ENCODE peak calls at places on chromosomes 2 and 18, in four cellular contexts. One of them, this sample, is unnamed.

GRCh38 chr2:170820647-170821630 is 4.3 kb downstream of the GAD1 start:
- DNase-seq in progenitor cell of endocrine pancreas: no peak
- DNase-seq in fibroblast of the aortic adventitia: no peak
- DNase-seq in NCI-H146: no peak
- DNase-seq in this sample: no peak

GRCh38 chr2:45494275-45494977 is 116.6 kb downstream of the SRBD1 start:
- DNase-seq in fibroblast of the aortic adventitia: peak
- DNase-seq in progenitor cell of endocrine pancreas: peak
- DNase-seq in NCI-H146: peak
- DNase-seq in this sample: peak

GRCh38 chr18:10374615-10375295 is 79.7 kb upstream of the APCDD1 start:
- DNase-seq in NCI-H146: no peak
- DNase-seq in progenitor cell of endocrine pancreas: no peak
- DNase-seq in fibroblast of the aortic adventitia: no peak
- DNase-seq in this sample: no peak

GRCh38 chr2:183063083-183063482 is 15.5 kb upstream of the DUSP19 start:
- DNase-seq in fibroblast of the aortic adventitia: peak
- DNase-seq in NCI-H146: peak
- DNase-seq in progenitor cell of endocrine pancreas: no peak
- DNase-seq in this sample: peak

GRCh38 chr2:236113425-236113824 is 54.8 kb downstream of the GBX2 start:
- DNase-seq in progenitor cell of endocrine pancreas: no peak
- DNase-seq in NCI-H146: no peak
- DNase-seq in fibroblast of the aortic adventitia: no peak
- DNase-seq in this sample: peak

GRCh38 chr2:194705398-194705797 is 951.6 kb upstream of the SLC39A10 start:
- DNase-seq in fibroblast of the aortic adventitia: no peak
- DNase-seq in NCI-H146: no peak
- DNase-seq in progenitor cell of endocrine pancreas: no peak
- DNase-seq in this sample: no peak

GRCh38 chr2:222904557-222905258 is 43.9 kb downstream of the ACSL3 start:
- DNase-seq in NCI-H146: no peak
- DNase-seq in fibroblast of the aortic adventitia: peak
- DNase-seq in progenitor cell of endocrine pancreas: no peak
- DNase-seq in this sample: peak

GRCh38 chr2:15337996-15338666 is 223.0 kb downstream of the NBAS start:
- DNase-seq in fibroblast of the aortic adventitia: no peak
- DNase-seq in progenitor cell of endocrine pancreas: no peak
- DNase-seq in NCI-H146: no peak
- DNase-seq in this sample: peak

GRCh38 chr2:16899958-16900357 is 234.3 kb upstream of the CYRIA start:
- DNase-seq in NCI-H146: no peak
- DNase-seq in progenitor cell of endocrine pancreas: no peak
- DNase-seq in fibroblast of the aortic adventitia: no peak
- DNase-seq in this sample: no peak

GRCh38 chr2:68839260-68839833 is 31.9 kb downstream of the BMP10 start:
- DNase-seq in NCI-H146: no peak
- DNase-seq in fibroblast of the aortic adventitia: no peak
- DNase-seq in progenitor cell of endocrine pancreas: no peak
- DNase-seq in this sample: peak

GRCh38 chr2:107588960-107589542 is 237.6 kb upstream of the RGPD4 start:
- DNase-seq in fibroblast of the aortic adventitia: peak
- DNase-seq in progenitor cell of endocrine pancreas: no peak
- DNase-seq in NCI-H146: no peak
- DNase-seq in this sample: peak

GRCh38 chr18:76384861-76385680 is 110.0 kb downstream of the ZNF516 start:
- DNase-seq in progenitor cell of endocrine pancreas: no peak
- DNase-seq in fibroblast of the aortic adventitia: no peak
- DNase-seq in NCI-H146: no peak
- DNase-seq in this sample: no peak

GRCh38 chr2:236512902-236513433 is 56.7 kb upstream of the ACKR3 start:
- DNase-seq in progenitor cell of endocrine pancreas: peak
- DNase-seq in NCI-H146: peak
- DNase-seq in fibroblast of the aortic adventitia: peak
- DNase-seq in this sample: peak

GRCh38 chr2:127510073-127510472 is 16.2 kb downstream of the IWS1 start:
- DNase-seq in progenitor cell of endocrine pancreas: no peak
- DNase-seq in fibroblast of the aortic adventitia: no peak
- DNase-seq in NCI-H146: no peak
- DNase-seq in this sample: no peak

GRCh38 chr2:127012215-127012614 is 94.7 kb downstream of the BIN1 start:
- DNase-seq in fibroblast of the aortic adventitia: peak
- DNase-seq in progenitor cell of endocrine pancreas: no peak
- DNase-seq in NCI-H146: no peak
- DNase-seq in this sample: peak

GRCh38 chr2:181398000-181398399 is 59.2 kb upstream of the ITGA4 start:
- DNase-seq in progenitor cell of endocrine pancreas: no peak
- DNase-seq in fibroblast of the aortic adventitia: no peak
- DNase-seq in NCI-H146: no peak
- DNase-seq in this sample: no peak

GRCh38 chr2:240991378-240992263 is 6.8 kb upstream of the SNED1 start:
- DNase-seq in fibroblast of the aortic adventitia: peak
- DNase-seq in progenitor cell of endocrine pancreas: peak
- DNase-seq in NCI-H146: no peak
- DNase-seq in this sample: peak

GRCh38 chr18:78069784-78070664 is 820.4 kb downstream of the GALR1 start:
- DNase-seq in fibroblast of the aortic adventitia: no peak
- DNase-seq in NCI-H146: no peak
- DNase-seq in progenitor cell of endocrine pancreas: no peak
- DNase-seq in this sample: no peak

GRCh38 chr2:7919510-7919909 is 762.3 kb upstream of the ID2 start:
- DNase-seq in NCI-H146: no peak
- DNase-seq in progenitor cell of endocrine pancreas: no peak
- DNase-seq in fibroblast of the aortic adventitia: no peak
- DNase-seq in this sample: no peak

GRCh38 chr2:198657520-198658121 is 800.1 kb downstream of the SATB2 start:
- DNase-seq in progenitor cell of endocrine pancreas: peak
- DNase-seq in NCI-H146: peak
- DNase-seq in fibroblast of the aortic adventitia: peak
- DNase-seq in this sample: peak

GRCh38 chr2:23757686-23758433 is 169.1 kb downstream of the ATAD2B start:
- DNase-seq in NCI-H146: no peak
- DNase-seq in fibroblast of the aortic adventitia: peak
- DNase-seq in progenitor cell of endocrine pancreas: no peak
- DNase-seq in this sample: peak

GRCh38 chr2:147051814-147052213 is 793.0 kb upstream of the ACVR2A start:
- DNase-seq in progenitor cell of endocrine pancreas: no peak
- DNase-seq in NCI-H146: no peak
- DNase-seq in fibroblast of the aortic adventitia: no peak
- DNase-seq in this sample: no peak

GRCh38 chr2:46179037-46179621 is 118.1 kb upstream of the EPAS1 start:
- DNase-seq in progenitor cell of endocrine pancreas: no peak
- DNase-seq in NCI-H146: no peak
- DNase-seq in fibroblast of the aortic adventitia: peak
- DNase-seq in this sample: peak

GRCh38 chr2:232492963-232493700 is 5.5 kb upstream of the ECEL1 start:
- DNase-seq in progenitor cell of endocrine pancreas: no peak
- DNase-seq in fibroblast of the aortic adventitia: no peak
- DNase-seq in NCI-H146: no peak
- DNase-seq in this sample: no peak

GRCh38 chr2:151927501-151928221 is 99.4 kb upstream of the ARL5A start:
- DNase-seq in progenitor cell of endocrine pancreas: no peak
- DNase-seq in NCI-H146: peak
- DNase-seq in fibroblast of the aortic adventitia: no peak
- DNase-seq in this sample: no peak

GRCh38 chr2:172181840-172182239 is 79.1 kb upstream of the DLX2 start:
- DNase-seq in fibroblast of the aortic adventitia: no peak
- DNase-seq in NCI-H146: no peak
- DNase-seq in progenitor cell of endocrine pancreas: no peak
- DNase-seq in this sample: no peak

GRCh38 chr2:239195318-239195871 is 205.4 kb downstream of the HDAC4 start:
- DNase-seq in progenitor cell of endocrine pancreas: peak
- DNase-seq in fibroblast of the aortic adventitia: no peak
- DNase-seq in NCI-H146: no peak
- DNase-seq in this sample: no peak

GRCh38 chr2:12063210-12063609 is 316.8 kb downstream of the LPIN1 start:
- DNase-seq in NCI-H146: no peak
- DNase-seq in progenitor cell of endocrine pancreas: no peak
- DNase-seq in fibroblast of the aortic adventitia: no peak
- DNase-seq in this sample: no peak

GRCh38 chr2:177921726-177922125 is 150.9 kb downstream of the PDE11A start:
- DNase-seq in NCI-H146: no peak
- DNase-seq in progenitor cell of endocrine pancreas: no peak
- DNase-seq in fibroblast of the aortic adventitia: no peak
- DNase-seq in this sample: no peak